ENCODE peak calls at places on chromosomes 4 and X, in eight cellular contexts. One of them, this sample, is unnamed. For H3K9me3, the result is how much of the 10 kb centered on the place peaks cover.

GRCh38 chr4:38179690-38180299 is 219.6 kb downstream of the PTTG2 start:
- DNase-seq in pancreas: peak
- DNase-seq in A549: no peak
- DNase-seq in esophagus squamous epithelium: no peak
- DNase-seq in lower lobe of right lung: peak
- DNase-seq in right atrium auricular region: peak
- DNase-seq in CD8-positive, alpha-beta T cell: peak
- DNase-seq in AG04450: peak
- DNase-seq in this sample: no peak

GRCh38 chr4:20181926-20182325 is 69.8 kb upstream of the SLIT2 start:
- DNase-seq in AG04450: no peak
- DNase-seq in esophagus squamous epithelium: no peak
- DNase-seq in right atrium auricular region: no peak
- DNase-seq in A549: no peak
- DNase-seq in lower lobe of right lung: no peak
- DNase-seq in pancreas: no peak
- DNase-seq in CD8-positive, alpha-beta T cell: no peak
- DNase-seq in this sample: no peak

GRCh38 chrX:119826399-119826959 is 26.3 kb downstream of the UPF3B start:
- DNase-seq in pancreas: no peak
- DNase-seq in esophagus squamous epithelium: no peak
- DNase-seq in CD8-positive, alpha-beta T cell: no peak
- DNase-seq in right atrium auricular region: no peak
- DNase-seq in lower lobe of right lung: no peak
- DNase-seq in A549: no peak
- DNase-seq in AG04450: no peak
- DNase-seq in this sample: no peak

GRCh38 chrX:133926099-133926498 is 59.3 kb downstream of the GPC3 start:
- DNase-seq in lower lobe of right lung: no peak
- DNase-seq in pancreas: no peak
- DNase-seq in CD8-positive, alpha-beta T cell: no peak
- DNase-seq in esophagus squamous epithelium: no peak
- DNase-seq in right atrium auricular region: no peak
- DNase-seq in A549: no peak
- DNase-seq in AG04450: no peak
- DNase-seq in this sample: no peak

GRCh38 chrX:72026341-72027023 is 105.2 kb downstream of the RTL5 start:
- DNase-seq in pancreas: no peak
- DNase-seq in esophagus squamous epithelium: no peak
- DNase-seq in AG04450: no peak
- DNase-seq in A549: no peak
- DNase-seq in right atrium auricular region: peak
- DNase-seq in CD8-positive, alpha-beta T cell: no peak
- DNase-seq in lower lobe of right lung: no peak
- DNase-seq in this sample: no peak

GRCh38 chrX:121579016-121579760 is 531.8 kb downstream of the GLUD2 start:
- DNase-seq in AG04450: no peak
- DNase-seq in CD8-positive, alpha-beta T cell: no peak
- DNase-seq in pancreas: peak
- DNase-seq in A549: no peak
- DNase-seq in right atrium auricular region: no peak
- DNase-seq in esophagus squamous epithelium: no peak
- DNase-seq in lower lobe of right lung: no peak
- DNase-seq in this sample: no peak

GRCh38 chr4:184267206-184267608 is 49.5 kb upstream of the ENPP6 start:
- DNase-seq in esophagus squamous epithelium: no peak
- DNase-seq in right atrium auricular region: peak
- DNase-seq in A549: no peak
- DNase-seq in CD8-positive, alpha-beta T cell: no peak
- DNase-seq in AG04450: no peak
- DNase-seq in pancreas: no peak
- DNase-seq in lower lobe of right lung: no peak
- DNase-seq in this sample: no peak

GRCh38 chrX:9355739-9356138 is 109.1 kb upstream of the TBL1X start:
- DNase-seq in right atrium auricular region: no peak
- DNase-seq in esophagus squamous epithelium: no peak
- DNase-seq in pancreas: no peak
- DNase-seq in A549: no peak
- DNase-seq in lower lobe of right lung: no peak
- DNase-seq in CD8-positive, alpha-beta T cell: no peak
- DNase-seq in AG04450: no peak
- DNase-seq in this sample: no peak

GRCh38 chr4:96145671-96146070 is 305.8 kb downstream of the PDHA2 start:
- DNase-seq in CD8-positive, alpha-beta T cell: no peak
- DNase-seq in pancreas: no peak
- DNase-seq in esophagus squamous epithelium: no peak
- DNase-seq in AG04450: no peak
- DNase-seq in lower lobe of right lung: no peak
- DNase-seq in A549: no peak
- DNase-seq in right atrium auricular region: no peak
- DNase-seq in this sample: no peak

GRCh38 chrX:85309717-85310116 is 65.9 kb downstream of the ZNF711 start:
- DNase-seq in CD8-positive, alpha-beta T cell: no peak
- DNase-seq in esophagus squamous epithelium: no peak
- DNase-seq in pancreas: no peak
- DNase-seq in right atrium auricular region: no peak
- DNase-seq in lower lobe of right lung: no peak
- DNase-seq in AG04450: no peak
- DNase-seq in A549: no peak
- DNase-seq in this sample: no peak

GRCh38 chrX:13381514-13381913 is 61.7 kb upstream of the ATXN3L start:
- DNase-seq in esophagus squamous epithelium: no peak
- DNase-seq in pancreas: no peak
- DNase-seq in A549: no peak
- DNase-seq in right atrium auricular region: no peak
- DNase-seq in CD8-positive, alpha-beta T cell: no peak
- DNase-seq in AG04450: no peak
- DNase-seq in lower lobe of right lung: no peak
- DNase-seq in this sample: no peak

GRCh38 chr4:80787306-80787705 is 243.2 kb upstream of the BMP3 start:
- DNase-seq in AG04450: no peak
- DNase-seq in right atrium auricular region: no peak
- DNase-seq in lower lobe of right lung: no peak
- DNase-seq in A549: no peak
- DNase-seq in CD8-positive, alpha-beta T cell: no peak
- DNase-seq in esophagus squamous epithelium: no peak
- DNase-seq in pancreas: no peak
- DNase-seq in this sample: no peak

GRCh38 chr4:163107754-163108153 is 58.9 kb downstream of the NAF1 start:
- DNase-seq in right atrium auricular region: no peak
- DNase-seq in AG04450: no peak
- DNase-seq in CD8-positive, alpha-beta T cell: no peak
- DNase-seq in pancreas: no peak
- DNase-seq in esophagus squamous epithelium: no peak
- DNase-seq in lower lobe of right lung: no peak
- DNase-seq in A549: no peak
- DNase-seq in this sample: no peak

GRCh38 chrX:105610401-105610800 is 211.9 kb upstream of the NRK start:
- DNase-seq in right atrium auricular region: no peak
- DNase-seq in pancreas: no peak
- DNase-seq in AG04450: no peak
- DNase-seq in A549: no peak
- DNase-seq in CD8-positive, alpha-beta T cell: no peak
- DNase-seq in lower lobe of right lung: no peak
- DNase-seq in esophagus squamous epithelium: no peak
- DNase-seq in this sample: no peak

GRCh38 chr4:168388890-168389289 is 70.3 kb upstream of the DDX60 start:
- DNase-seq in pancreas: no peak
- DNase-seq in esophagus squamous epithelium: no peak
- DNase-seq in AG04450: no peak
- DNase-seq in CD8-positive, alpha-beta T cell: no peak
- DNase-seq in A549: no peak
- DNase-seq in lower lobe of right lung: no peak
- DNase-seq in right atrium auricular region: no peak
- DNase-seq in this sample: no peak

DNA sequence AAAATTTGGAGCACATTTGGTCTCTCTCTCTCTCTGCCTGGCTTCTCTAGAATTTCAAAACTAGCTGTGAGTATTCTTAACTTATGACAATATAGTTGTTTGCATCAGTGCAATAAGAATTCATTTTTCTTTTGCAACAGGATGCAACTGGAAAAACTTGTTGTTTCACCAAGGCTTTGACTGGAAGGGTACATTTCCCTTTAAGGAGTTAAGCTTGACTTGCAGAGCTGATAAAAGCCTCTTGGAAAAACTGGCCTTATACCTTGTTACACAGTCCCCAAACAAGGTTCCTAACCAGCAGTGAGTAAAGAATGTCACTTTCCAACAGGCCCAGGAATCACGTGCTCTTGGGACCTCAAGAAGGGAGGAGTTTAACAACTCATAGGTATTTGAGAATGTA is 25.9 kb upstream of the ZNF718 start:
- DNase-seq in lower lobe of right lung: no peak
- DNase-seq in CD8-positive, alpha-beta T cell: no peak
- DNase-seq in right atrium auricular region: no peak
- DNase-seq in pancreas: no peak
- DNase-seq in AG04450: no peak
- DNase-seq in A549: no peak
- DNase-seq in esophagus squamous epithelium: no peak
- DNase-seq in this sample: no peak
- H3K9me3 ChIP-seq in lower lobe of right lung: half or more
- H3K9me3 ChIP-seq in CD8-positive, alpha-beta T cell: under half
- H3K9me3 ChIP-seq in right atrium auricular region: half or more
- H3K9me3 ChIP-seq in pancreas: under half
- H3K9me3 ChIP-seq in AG04450: half or more
- H3K9me3 ChIP-seq in A549: under half
- H3K9me3 ChIP-seq in esophagus squamous epithelium: under half
- H3K9me3 ChIP-seq in this sample: half or more

GRCh38 chrX:37993857-37994619 is 12.3 kb upstream of the SYTL5 start:
- DNase-seq in A549: no peak
- DNase-seq in AG04450: no peak
- DNase-seq in CD8-positive, alpha-beta T cell: no peak
- DNase-seq in pancreas: peak
- DNase-seq in esophagus squamous epithelium: no peak
- DNase-seq in right atrium auricular region: no peak
- DNase-seq in lower lobe of right lung: peak
- DNase-seq in this sample: no peak

GRCh38 chrX:38000706-38001105 is 5.6 kb upstream of the SYTL5 start:
- DNase-seq in lower lobe of right lung: no peak
- DNase-seq in esophagus squamous epithelium: no peak
- DNase-seq in AG04450: no peak
- DNase-seq in A549: no peak
- DNase-seq in right atrium auricular region: no peak
- DNase-seq in pancreas: no peak
- DNase-seq in CD8-positive, alpha-beta T cell: no peak
- DNase-seq in this sample: peak

GRCh38 chrX:37998586-37999267 is 7.6 kb upstream of the SYTL5 start:
- DNase-seq in pancreas: no peak
- DNase-seq in AG04450: no peak
- DNase-seq in esophagus squamous epithelium: no peak
- DNase-seq in right atrium auricular region: no peak
- DNase-seq in lower lobe of right lung: no peak
- DNase-seq in A549: peak
- DNase-seq in CD8-positive, alpha-beta T cell: no peak
- DNase-seq in this sample: no peak

GRCh38 chrX:37997096-37997495 is 9.3 kb upstream of the SYTL5 start:
- DNase-seq in esophagus squamous epithelium: no peak
- DNase-seq in right atrium auricular region: no peak
- DNase-seq in pancreas: no peak
- DNase-seq in CD8-positive, alpha-beta T cell: no peak
- DNase-seq in A549: no peak
- DNase-seq in lower lobe of right lung: no peak
- DNase-seq in AG04450: no peak
- DNase-seq in this sample: no peak

DNA sequence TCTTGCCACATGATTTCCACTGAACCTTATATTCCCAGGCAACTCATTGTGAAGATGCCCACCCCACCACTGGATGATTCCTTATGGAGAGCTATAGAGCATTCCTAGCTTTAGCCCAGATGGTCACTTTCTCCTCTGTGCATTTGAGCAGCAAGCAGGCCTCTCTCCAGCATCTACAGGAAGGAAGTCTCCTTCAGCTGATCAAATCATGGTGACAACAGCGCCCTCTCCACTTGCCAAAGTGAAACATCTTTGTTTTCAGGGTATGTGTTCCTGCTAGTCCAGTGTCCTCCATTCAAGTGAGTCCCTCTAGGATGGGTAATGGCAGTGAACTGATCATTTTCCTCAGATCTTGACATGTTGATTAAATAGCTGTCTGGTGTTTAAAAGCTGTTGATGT is 10.9 kb upstream of the SYTL5 start:
- DNase-seq in right atrium auricular region: no peak
- DNase-seq in CD8-positive, alpha-beta T cell: no peak
- DNase-seq in AG04450: no peak
- DNase-seq in lower lobe of right lung: no peak
- DNase-seq in A549: no peak
- DNase-seq in esophagus squamous epithelium: no peak
- DNase-seq in pancreas: no peak
- DNase-seq in this sample: no peak
- TF ChIP-seq CTCF in right atrium auricular region: no peak
- TF ChIP-seq CTCF in CD8-positive, alpha-beta T cell: no peak
- TF ChIP-seq CTCF in AG04450: no peak
- TF ChIP-seq CTCF in lower lobe of right lung: no peak
- TF ChIP-seq CTCF in A549: no peak
- TF ChIP-seq CTCF in esophagus squamous epithelium: no peak
- TF ChIP-seq CTCF in pancreas: no peak
- TF ChIP-seq CTCF in this sample: no peak

GRCh38 chrX:40154229-40154852 is 56.6 kb upstream of the BCOR start:
- DNase-seq in lower lobe of right lung: no peak
- DNase-seq in A549: peak
- DNase-seq in esophagus squamous epithelium: no peak
- DNase-seq in right atrium auricular region: no peak
- DNase-seq in AG04450: no peak
- DNase-seq in pancreas: no peak
- DNase-seq in CD8-positive, alpha-beta T cell: no peak
- DNase-seq in this sample: peak

GRCh38 chrX:40152706-40153334 is 55.1 kb upstream of the BCOR start:
- DNase-seq in right atrium auricular region: no peak
- DNase-seq in esophagus squamous epithelium: no peak
- DNase-seq in AG04450: no peak
- DNase-seq in CD8-positive, alpha-beta T cell: no peak
- DNase-seq in A549: peak
- DNase-seq in pancreas: no peak
- DNase-seq in lower lobe of right lung: peak
- DNase-seq in this sample: peak

GRCh38 chrX:40154853-40155616 is 57.3 kb upstream of the BCOR start:
- DNase-seq in CD8-positive, alpha-beta T cell: no peak
- DNase-seq in lower lobe of right lung: peak
- DNase-seq in pancreas: peak
- DNase-seq in AG04450: no peak
- DNase-seq in A549: peak
- DNase-seq in right atrium auricular region: peak
- DNase-seq in esophagus squamous epithelium: no peak
- DNase-seq in this sample: peak

GRCh38 chrX:40152173-40152705 is 54.5 kb upstream of the BCOR start:
- DNase-seq in AG04450: no peak
- DNase-seq in A549: no peak
- DNase-seq in right atrium auricular region: no peak
- DNase-seq in CD8-positive, alpha-beta T cell: no peak
- DNase-seq in lower lobe of right lung: peak
- DNase-seq in pancreas: no peak
- DNase-seq in esophagus squamous epithelium: no peak
- DNase-seq in this sample: peak

GRCh38 chrX:40153335-40154221 is 55.8 kb upstream of the BCOR start:
- DNase-seq in CD8-positive, alpha-beta T cell: no peak
- DNase-seq in esophagus squamous epithelium: peak
- DNase-seq in AG04450: no peak
- DNase-seq in pancreas: no peak
- DNase-seq in lower lobe of right lung: peak
- DNase-seq in A549: peak
- DNase-seq in right atrium auricular region: no peak
- DNase-seq in this sample: peak
- H3K9me3 ChIP-seq in CD8-positive, alpha-beta T cell: under half
- H3K9me3 ChIP-seq in esophagus squamous epithelium: under half
- H3K9me3 ChIP-seq in AG04450: under half
- H3K9me3 ChIP-seq in pancreas: under half
- H3K9me3 ChIP-seq in lower lobe of right lung: under half
- H3K9me3 ChIP-seq in A549: under half
- H3K9me3 ChIP-seq in right atrium auricular region: under half
- H3K9me3 ChIP-seq in this sample: under half

GRCh38 chr4:157014621-157015591 is 43.3 kb upstream of the PDGFC start:
- DNase-seq in A549: no peak
- DNase-seq in esophagus squamous epithelium: no peak
- DNase-seq in pancreas: no peak
- DNase-seq in CD8-positive, alpha-beta T cell: no peak
- DNase-seq in lower lobe of right lung: no peak
- DNase-seq in right atrium auricular region: no peak
- DNase-seq in AG04450: peak
- DNase-seq in this sample: no peak
- TF ChIP-seq CTCF in A549: no peak
- TF ChIP-seq CTCF in esophagus squamous epithelium: no peak
- TF ChIP-seq CTCF in pancreas: no peak
- TF ChIP-seq CTCF in CD8-positive, alpha-beta T cell: no peak
- TF ChIP-seq CTCF in lower lobe of right lung: no peak
- TF ChIP-seq CTCF in right atrium auricular region: no peak
- TF ChIP-seq CTCF in AG04450: peak
- TF ChIP-seq CTCF in this sample: no peak

This sample was measured in psoas muscle.